ENCODE peak calls at places on chromosomes 7 and 10, in six cellular contexts. One of them, this sample, is unnamed.

GRCh38 chr10:22554481-22555182 is 159.7 kb downstream of the PIP4K2A start:
- DNase-seq in fibroblast of the aortic adventitia: peak
- DNase-seq in right atrium auricular region: peak
- DNase-seq in fibroblast of mammary gland: peak
- DNase-seq in heart right ventricle: peak
- DNase-seq in HCT116: no peak
- DNase-seq in this sample: no peak

GRCh38 chr7:1325246-1325645 is 92.6 kb downstream of the UNCX start:
- DNase-seq in heart right ventricle: no peak
- DNase-seq in HCT116: no peak
- DNase-seq in fibroblast of mammary gland: no peak
- DNase-seq in right atrium auricular region: no peak
- DNase-seq in fibroblast of the aortic adventitia: no peak
- DNase-seq in this sample: no peak

GRCh38 chr7:114944742-114945625 is 23.1 kb downstream of the MDFIC start:
- DNase-seq in fibroblast of the aortic adventitia: peak
- DNase-seq in heart right ventricle: peak
- DNase-seq in fibroblast of mammary gland: peak
- DNase-seq in HCT116: no peak
- DNase-seq in right atrium auricular region: peak
- DNase-seq in this sample: peak

GRCh38 chr7:94111009-94111408 is 106.9 kb upstream of the BET1 start:
- DNase-seq in heart right ventricle: no peak
- DNase-seq in right atrium auricular region: no peak
- DNase-seq in fibroblast of mammary gland: no peak
- DNase-seq in HCT116: no peak
- DNase-seq in fibroblast of the aortic adventitia: no peak
- DNase-seq in this sample: no peak

GRCh38 chr7:157274991-157275427 is 61.8 kb upstream of the DNAJB6 start:
- DNase-seq in right atrium auricular region: no peak
- DNase-seq in fibroblast of mammary gland: peak
- DNase-seq in fibroblast of the aortic adventitia: no peak
- DNase-seq in HCT116: no peak
- DNase-seq in heart right ventricle: no peak
- DNase-seq in this sample: no peak

GRCh38 chr10:18737841-18738240 is 78.6 kb downstream of the ARL5B start:
- DNase-seq in heart right ventricle: no peak
- DNase-seq in right atrium auricular region: no peak
- DNase-seq in fibroblast of mammary gland: peak
- DNase-seq in HCT116: no peak
- DNase-seq in fibroblast of the aortic adventitia: peak
- DNase-seq in this sample: peak

GRCh38 chr7:12351843-12352242 is 51.8 kb downstream of the VWDE start:
- DNase-seq in fibroblast of mammary gland: no peak
- DNase-seq in right atrium auricular region: no peak
- DNase-seq in HCT116: no peak
- DNase-seq in heart right ventricle: no peak
- DNase-seq in fibroblast of the aortic adventitia: no peak
- DNase-seq in this sample: no peak

GRCh38 chr10:72016608-72017310 is 52.6 kb downstream of the CHST3 start:
- DNase-seq in fibroblast of mammary gland: no peak
- DNase-seq in fibroblast of the aortic adventitia: no peak
- DNase-seq in right atrium auricular region: no peak
- DNase-seq in heart right ventricle: peak
- DNase-seq in HCT116: no peak
- DNase-seq in this sample: no peak

GRCh38 chr10:15035385-15036301 is 8.1 kb upstream of the OLAH start:
- DNase-seq in HCT116: no peak
- DNase-seq in fibroblast of the aortic adventitia: peak
- DNase-seq in heart right ventricle: peak
- DNase-seq in fibroblast of mammary gland: peak
- DNase-seq in right atrium auricular region: peak
- DNase-seq in this sample: no peak

GRCh38 chr7:91826377-91826776 is 54.1 kb downstream of the MTERF1 start:
- DNase-seq in heart right ventricle: no peak
- DNase-seq in right atrium auricular region: no peak
- DNase-seq in fibroblast of mammary gland: peak
- DNase-seq in HCT116: peak
- DNase-seq in fibroblast of the aortic adventitia: peak
- DNase-seq in this sample: no peak

GRCh38 chr10:32189400-32190084 is 133.3 kb upstream of the KIF5B start:
- DNase-seq in heart right ventricle: no peak
- DNase-seq in fibroblast of mammary gland: peak
- DNase-seq in HCT116: peak
- DNase-seq in fibroblast of the aortic adventitia: peak
- DNase-seq in right atrium auricular region: no peak
- DNase-seq in this sample: no peak

GRCh38 chr7:158979635-158980351 is 123.4 kb downstream of the DYNC2I1 start:
- DNase-seq in fibroblast of mammary gland: no peak
- DNase-seq in heart right ventricle: no peak
- DNase-seq in HCT116: no peak
- DNase-seq in fibroblast of the aortic adventitia: no peak
- DNase-seq in right atrium auricular region: no peak
- DNase-seq in this sample: no peak

GRCh38 chr7:37643876-37644275 is 39.7 kb upstream of the GPR141 start:
- DNase-seq in heart right ventricle: no peak
- DNase-seq in right atrium auricular region: no peak
- DNase-seq in fibroblast of mammary gland: no peak
- DNase-seq in HCT116: no peak
- DNase-seq in fibroblast of the aortic adventitia: no peak
- DNase-seq in this sample: no peak

GRCh38 chr10:49664006-49664841 is 15.2 kb upstream of the C10orf53 start:
- DNase-seq in HCT116: no peak
- DNase-seq in right atrium auricular region: no peak
- DNase-seq in fibroblast of the aortic adventitia: no peak
- DNase-seq in heart right ventricle: no peak
- DNase-seq in fibroblast of mammary gland: no peak
- DNase-seq in this sample: no peak

GRCh38 chr7:47153571-47153970 is 428.3 kb downstream of the TNS3 start:
- DNase-seq in heart right ventricle: no peak
- DNase-seq in fibroblast of mammary gland: no peak
- DNase-seq in fibroblast of the aortic adventitia: no peak
- DNase-seq in HCT116: no peak
- DNase-seq in right atrium auricular region: no peak
- DNase-seq in this sample: no peak

GRCh38 chr7:116557066-116557585 is 32.3 kb downstream of the CAV1 start:
- DNase-seq in right atrium auricular region: no peak
- DNase-seq in HCT116: no peak
- DNase-seq in fibroblast of the aortic adventitia: no peak
- DNase-seq in heart right ventricle: no peak
- DNase-seq in fibroblast of mammary gland: no peak
- DNase-seq in this sample: no peak

GRCh38 chr7:55520426-55521140 is 51.7 kb downstream of the VOPP1 start:
- DNase-seq in fibroblast of the aortic adventitia: no peak
- DNase-seq in heart right ventricle: no peak
- DNase-seq in HCT116: no peak
- DNase-seq in right atrium auricular region: no peak
- DNase-seq in fibroblast of mammary gland: no peak
- DNase-seq in this sample: no peak

GRCh38 chr10:77430530-77430929 is 207.1 kb downstream of the KCNMA1 start:
- DNase-seq in fibroblast of mammary gland: no peak
- DNase-seq in HCT116: no peak
- DNase-seq in heart right ventricle: no peak
- DNase-seq in right atrium auricular region: no peak
- DNase-seq in fibroblast of the aortic adventitia: no peak
- DNase-seq in this sample: no peak

GRCh38 chr10:43126759-43127424 is 11.4 kb upstream of the CSGALNACT2 start:
- DNase-seq in HCT116: no peak
- DNase-seq in heart right ventricle: no peak
- DNase-seq in fibroblast of mammary gland: no peak
- DNase-seq in fibroblast of the aortic adventitia: no peak
- DNase-seq in right atrium auricular region: peak
- DNase-seq in this sample: no peak

GRCh38 chr7:111765936-111766643 is 203.8 kb upstream of the IMMP2L start:
- DNase-seq in fibroblast of mammary gland: peak
- DNase-seq in heart right ventricle: no peak
- DNase-seq in fibroblast of the aortic adventitia: peak
- DNase-seq in HCT116: no peak
- DNase-seq in right atrium auricular region: no peak
- DNase-seq in this sample: no peak

GRCh38 chr7:130490287-130490686 is 1.6 kb upstream of the MEST start:
- DNase-seq in heart right ventricle: no peak
- DNase-seq in HCT116: no peak
- DNase-seq in fibroblast of mammary gland: no peak
- DNase-seq in right atrium auricular region: no peak
- DNase-seq in fibroblast of the aortic adventitia: no peak
- DNase-seq in this sample: no peak

GRCh38 chr7:130492519-130493274 is 812 bp downstream of the MEST start:
- DNase-seq in HCT116: no peak
- DNase-seq in fibroblast of mammary gland: no peak
- DNase-seq in fibroblast of the aortic adventitia: peak
- DNase-seq in right atrium auricular region: no peak
- DNase-seq in heart right ventricle: no peak
- DNase-seq in this sample: no peak

GRCh38 chr7:130490888-130491771 is 755 bp upstream of the MEST start:
- DNase-seq in right atrium auricular region: no peak
- DNase-seq in fibroblast of the aortic adventitia: peak
- DNase-seq in HCT116: no peak
- DNase-seq in fibroblast of mammary gland: no peak
- DNase-seq in heart right ventricle: peak
- DNase-seq in this sample: no peak

GRCh38 chr7:130493275-130493868 is 1.5 kb downstream of the MEST start:
- DNase-seq in HCT116: no peak
- DNase-seq in right atrium auricular region: no peak
- DNase-seq in heart right ventricle: no peak
- DNase-seq in fibroblast of mammary gland: peak
- DNase-seq in fibroblast of the aortic adventitia: peak
- DNase-seq in this sample: no peak

DNA sequence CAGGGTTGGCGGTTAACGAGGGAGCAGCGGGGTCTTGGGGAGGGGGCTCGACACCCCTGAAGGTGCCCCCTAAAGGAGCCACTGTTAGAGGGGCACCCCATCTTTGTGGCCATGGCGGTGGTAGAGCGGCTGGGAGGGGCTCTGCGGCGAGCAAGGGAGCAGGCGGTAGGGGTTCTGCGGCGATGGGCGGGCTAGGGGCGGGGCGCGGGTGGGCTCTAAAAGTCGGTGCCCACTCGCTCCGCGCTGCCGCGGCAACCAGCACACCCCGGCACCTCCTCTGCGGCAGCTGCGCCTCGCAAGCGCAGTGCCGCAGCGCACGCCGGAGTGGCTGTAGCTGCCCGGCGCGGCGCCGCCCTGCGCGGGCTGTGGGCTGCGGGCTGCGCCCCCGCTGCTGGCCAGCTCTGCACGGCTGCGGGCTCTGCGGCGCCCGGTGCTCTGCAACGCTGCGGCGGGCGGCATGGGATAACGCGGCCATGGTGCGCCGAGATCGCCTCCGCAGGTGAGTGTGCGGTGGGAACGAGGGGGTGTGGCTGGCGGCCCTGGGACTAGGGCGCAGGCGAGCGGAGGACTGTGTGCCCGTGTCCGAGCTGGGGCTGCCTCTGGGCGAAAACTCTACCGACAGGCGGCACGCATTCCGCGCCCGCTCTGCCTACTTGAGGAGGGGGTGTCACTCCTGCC is at the start of gene MEST:
- DNase-seq in fibroblast of the aortic adventitia: peak
- DNase-seq in heart right ventricle: peak
- DNase-seq in HCT116: no peak
- DNase-seq in fibroblast of mammary gland: no peak
- DNase-seq in right atrium auricular region: no peak
- DNase-seq in this sample: no peak
- TF ChIP-seq CTCF in fibroblast of the aortic adventitia: no peak
- TF ChIP-seq CTCF in heart right ventricle: no peak
- TF ChIP-seq CTCF in HCT116: no peak
- TF ChIP-seq CTCF in fibroblast of mammary gland: no peak
- TF ChIP-seq CTCF in right atrium auricular region: no peak
- TF ChIP-seq CTCF in this sample: no peak

GRCh38 chr10:116621934-116622655 is 1.3 kb downstream of the PNLIPRP2 start:
- DNase-seq in fibroblast of the aortic adventitia: no peak
- DNase-seq in right atrium auricular region: peak
- DNase-seq in fibroblast of mammary gland: no peak
- DNase-seq in heart right ventricle: no peak
- DNase-seq in HCT116: no peak
- DNase-seq in this sample: no peak

GRCh38 chr10:116629340-116629739 is 8.6 kb downstream of the PNLIPRP2 start:
- DNase-seq in fibroblast of mammary gland: no peak
- DNase-seq in HCT116: no peak
- DNase-seq in fibroblast of the aortic adventitia: no peak
- DNase-seq in right atrium auricular region: no peak
- DNase-seq in heart right ventricle: no peak
- DNase-seq in this sample: no peak

GRCh38 chr10:116627386-116627933 is 6.7 kb downstream of the PNLIPRP2 start:
- DNase-seq in fibroblast of the aortic adventitia: no peak
- DNase-seq in fibroblast of mammary gland: no peak
- DNase-seq in HCT116: peak
- DNase-seq in right atrium auricular region: peak
- DNase-seq in heart right ventricle: no peak
- DNase-seq in this sample: no peak

GRCh38 chr10:116626815-116627214 is 6.1 kb downstream of the PNLIPRP2 start:
- DNase-seq in fibroblast of the aortic adventitia: no peak
- DNase-seq in HCT116: no peak
- DNase-seq in fibroblast of mammary gland: no peak
- DNase-seq in right atrium auricular region: peak
- DNase-seq in heart right ventricle: no peak
- DNase-seq in this sample: no peak

GRCh38 chr10:116625845-116626244 is 5.1 kb downstream of the PNLIPRP2 start:
- DNase-seq in heart right ventricle: no peak
- DNase-seq in fibroblast of the aortic adventitia: no peak
- DNase-seq in HCT116: no peak
- DNase-seq in right atrium auricular region: no peak
- DNase-seq in fibroblast of mammary gland: no peak
- DNase-seq in this sample: no peak
- TF ChIP-seq CTCF in heart right ventricle: no peak
- TF ChIP-seq CTCF in fibroblast of the aortic adventitia: no peak
- TF ChIP-seq CTCF in HCT116: no peak
- TF ChIP-seq CTCF in right atrium auricular region: no peak
- TF ChIP-seq CTCF in fibroblast of mammary gland: no peak
- TF ChIP-seq CTCF in this sample: no peak

GRCh38 chr7:155001756-155002410 is 1.0 kb downstream of the PAXIP1 start:
- DNase-seq in HCT116: no peak
- DNase-seq in heart right ventricle: no peak
- DNase-seq in right atrium auricular region: no peak
- DNase-seq in fibroblast of the aortic adventitia: peak
- DNase-seq in fibroblast of mammary gland: peak
- DNase-seq in this sample: no peak
- TF ChIP-seq CTCF in HCT116: no peak
- TF ChIP-seq CTCF in heart right ventricle: no peak
- TF ChIP-seq CTCF in right atrium auricular region: no peak
- TF ChIP-seq CTCF in fibroblast of the aortic adventitia: no peak
- TF ChIP-seq CTCF in fibroblast of mammary gland: no peak
- TF ChIP-seq CTCF in this sample: no peak

DNA sequence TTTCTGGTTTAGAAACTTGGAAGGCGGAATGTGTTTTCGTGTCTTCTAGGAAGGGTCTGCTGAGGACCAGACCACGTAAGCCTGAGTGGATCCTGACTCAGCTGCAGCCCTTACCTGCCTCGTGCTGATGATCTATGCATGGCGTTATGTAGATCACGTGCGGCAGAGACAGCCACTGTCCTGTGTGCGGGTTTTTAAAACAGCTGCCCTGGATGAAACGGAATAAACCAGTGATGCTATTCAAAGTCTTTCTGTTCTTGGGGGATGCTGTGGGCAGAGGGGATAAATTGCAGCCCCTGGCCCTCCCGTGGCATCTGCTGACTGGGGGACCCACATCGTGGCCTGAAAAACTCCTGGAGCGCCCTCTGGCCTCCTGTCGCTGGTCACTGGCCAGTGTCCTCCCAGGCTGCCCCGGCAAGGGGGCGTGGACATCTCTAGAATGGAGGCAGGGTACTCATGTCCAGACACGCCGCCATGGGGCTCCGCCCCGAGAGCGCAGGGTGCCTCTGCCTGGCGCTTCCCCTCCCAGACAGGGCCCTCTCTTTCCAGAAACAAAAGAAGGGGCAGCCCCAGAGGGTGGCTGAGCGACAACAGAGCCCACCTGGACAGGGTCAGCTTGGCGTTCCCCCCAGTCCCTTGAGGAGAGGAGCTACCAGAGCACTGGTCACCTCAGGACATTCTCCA is 13.2 kb downstream of the ALKBH4 start:
- DNase-seq in fibroblast of the aortic adventitia: no peak
- DNase-seq in right atrium auricular region: no peak
- DNase-seq in fibroblast of mammary gland: peak
- DNase-seq in HCT116: no peak
- DNase-seq in heart right ventricle: no peak
- DNase-seq in this sample: no peak
- TF ChIP-seq CTCF in fibroblast of the aortic adventitia: no peak
- TF ChIP-seq CTCF in right atrium auricular region: no peak
- TF ChIP-seq CTCF in fibroblast of mammary gland: no peak
- TF ChIP-seq CTCF in HCT116: no peak
- TF ChIP-seq CTCF in heart right ventricle: no peak
- TF ChIP-seq CTCF in this sample: no peak